ENCODE peak calls at places on chromosomes 1 and 21, in five cellular contexts. X, I, P, W and N are unnamed samples.

GRCh38 chr1:43206721-43207228 is 34.6 kb downstream of the CFAP57 start:
- DNase-seq in X (peak), I (peak), P (no peak), W (no peak), N (no peak)

GRCh38 chr1:161117681-161118581 is at the start of the genes NIT1 and PFDN2:
- DNase-seq in X (peak), I (no peak), P (peak), W (peak), N (peak)

GRCh38 chr1:56061824-56062223 is 517.5 kb downstream of the PLPP3 start:
- DNase-seq in X (no peak), I (no peak), P (peak), W (no peak), N (no peak)

GRCh38 chr1:100265562-100265930 is 470 bp upstream of the RTCA start:
- DNase-seq in X (peak), I (no peak), P (no peak), W (no peak), N (no peak)

GRCh38 chr1:87905651-87906050 is 577.0 kb downstream of the LMO4 start:
- DNase-seq in X (no peak), I (no peak), P (no peak), W (no peak), N (no peak)

GRCh38 chr1:34825455-34826081 is 32.8 kb downstream of the GJA4 start:
- DNase-seq in X (no peak), I (no peak), P (no peak), W (no peak), N (no peak)

GRCh38 chr1:230915079-230915478 is 46.8 kb upstream of the C1orf198 start:
- DNase-seq in X (no peak), I (no peak), P (no peak), W (no peak), N (no peak)

GRCh38 chr1:147496571-147496970 is 44.7 kb upstream of the BCL9 start:
- DNase-seq in X (peak), I (no peak), P (peak), W (peak), N (no peak)

GRCh38 chr1:110190282-110190929 is 19.7 kb upstream of the KCNC4 start:
- DNase-seq in X (no peak), I (no peak), P (no peak), W (peak), N (no peak)

GRCh38 chr1:154349121-154349520 is 23.8 kb downstream of the ATP8B2 start:
- DNase-seq in X (no peak), I (no peak), P (no peak), W (no peak), N (no peak)

GRCh38 chr1:197663178-197663953 is 111.9 kb downstream of the DENND1B start:
- DNase-seq in X (peak), I (no peak), P (no peak), W (no peak), N (no peak)

GRCh38 chr1:180672505-180672904 is 40.7 kb downstream of the XPR1 start:
- DNase-seq in X (no peak), I (no peak), P (no peak), W (no peak), N (no peak)

GRCh38 chr1:22844621-22845020 is 128.0 kb downstream of the LACTBL1 start:
- DNase-seq in X (no peak), I (no peak), P (no peak), W (no peak), N (no peak)

GRCh38 chr1:160103658-160104519 is 5.5 kb upstream of the IGSF8 start:
- DNase-seq in X (no peak), I (no peak), P (no peak), W (no peak), N (no peak)

GRCh38 chr1:16007671-16008341 is 3.8 kb downstream of the SRARP start:
- DNase-seq in X (no peak), I (no peak), P (no peak), W (no peak), N (no peak)

GRCh38 chr1:112393634-112393976 is 2.4 kb upstream of the CTTNBP2NL start:
- DNase-seq in X (peak), I (no peak), P (no peak), W (no peak), N (no peak)

GRCh38 chr1:100296140-100296539 is 30.1 kb downstream of the RTCA start:
- DNase-seq in X (no peak), I (no peak), P (no peak), W (no peak), N (no peak)

GRCh38 chr1:20255666-20256065 is 35.0 kb upstream of the VWA5B1 start:
- DNase-seq in X (peak), I (peak), P (peak), W (peak), N (no peak)

GRCh38 chr1:151994956-151995355 is 1.3 kb upstream of the S100A10 start:
- DNase-seq in X (peak), I (peak), P (no peak), W (no peak), N (no peak)

GRCh38 chr1:217363319-217363718 is 267.6 kb downstream of the GPATCH2 start:
- DNase-seq in X (no peak), I (no peak), P (no peak), W (no peak), N (no peak)

GRCh38 chr1:65066379-65066765 is 81.6 kb upstream of the AK4 start:
- DNase-seq in X (peak), I (no peak), P (no peak), W (no peak), N (no peak)

GRCh38 chr1:64861611-64862010 is 104.7 kb downstream of the JAK1 start:
- DNase-seq in X (peak), I (no peak), P (peak), W (peak), N (no peak)

GRCh38 chr1:212213754-212214153 is 71.5 kb upstream of the PPP2R5A start:
- DNase-seq in X (peak), I (no peak), P (no peak), W (no peak), N (no peak)

GRCh38 chr1:205144751-205145150 is 23.0 kb upstream of the RBBP5 start:
- DNase-seq in X (peak), I (peak), P (no peak), W (no peak), N (no peak)

GRCh38 chr1:109687641-109688499 is at the start of gene GSTM1:
- DNase-seq in X (peak), I (peak), P (no peak), W (no peak), N (peak)

GRCh38 chr1:167943541-167943940 is 6.7 kb upstream of the MPC2 start:
- DNase-seq in X (peak), I (no peak), P (no peak), W (no peak), N (no peak)

GRCh38 chr1:220788146-220788545 is 1.4 kb downstream of the MTARC1 start:
- DNase-seq in X (no peak), I (no peak), P (no peak), W (no peak), N (no peak)

DNA sequence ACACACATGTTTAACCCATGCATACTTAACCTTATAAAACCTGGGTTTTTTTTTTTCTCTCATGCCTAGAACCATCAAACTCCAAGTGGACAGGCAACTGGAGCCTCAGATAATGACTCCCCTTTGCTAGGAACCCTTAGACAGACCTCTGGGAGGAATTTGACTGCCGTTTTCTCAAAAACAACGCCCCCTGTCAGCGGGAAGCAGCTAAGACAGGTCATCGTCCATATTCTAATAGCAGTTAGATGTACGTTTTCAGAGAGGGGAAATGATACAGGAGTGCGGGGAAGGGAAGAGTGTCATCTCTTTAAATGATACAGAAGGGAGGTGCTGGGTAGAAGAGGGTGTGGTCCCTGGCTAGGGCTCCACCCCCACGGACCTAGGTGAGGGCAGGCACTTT is 34.7 kb downstream of the LRRC3 start:
- DNase-seq in X (no peak), I (no peak), P (no peak), W (no peak), N (no peak)
- TF ChIP-seq CTCF in X (peak), I (peak), P (no peak), W (peak), N (no peak)

GRCh38 chr1:27405074-27405473 is 12.7 kb downstream of the GPR3 start:
- DNase-seq in X (peak), I (peak), P (no peak), W (no peak), N (no peak)

GRCh38 chr1:27403931-27404330 is 11.5 kb downstream of the GPR3 start:
- DNase-seq in X (no peak), I (no peak), P (no peak), W (no peak), N (no peak)

GRCh38 chr1:27402349-27402754 is 9.9 kb downstream of the GPR3 start:
- DNase-seq in X (peak), I (peak), P (peak), W (no peak), N (no peak)

GRCh38 chr1:27400963-27401341 is 8.5 kb downstream of the GPR3 start:
- DNase-seq in X (no peak), I (no peak), P (no peak), W (no peak), N (no peak)

DNA sequence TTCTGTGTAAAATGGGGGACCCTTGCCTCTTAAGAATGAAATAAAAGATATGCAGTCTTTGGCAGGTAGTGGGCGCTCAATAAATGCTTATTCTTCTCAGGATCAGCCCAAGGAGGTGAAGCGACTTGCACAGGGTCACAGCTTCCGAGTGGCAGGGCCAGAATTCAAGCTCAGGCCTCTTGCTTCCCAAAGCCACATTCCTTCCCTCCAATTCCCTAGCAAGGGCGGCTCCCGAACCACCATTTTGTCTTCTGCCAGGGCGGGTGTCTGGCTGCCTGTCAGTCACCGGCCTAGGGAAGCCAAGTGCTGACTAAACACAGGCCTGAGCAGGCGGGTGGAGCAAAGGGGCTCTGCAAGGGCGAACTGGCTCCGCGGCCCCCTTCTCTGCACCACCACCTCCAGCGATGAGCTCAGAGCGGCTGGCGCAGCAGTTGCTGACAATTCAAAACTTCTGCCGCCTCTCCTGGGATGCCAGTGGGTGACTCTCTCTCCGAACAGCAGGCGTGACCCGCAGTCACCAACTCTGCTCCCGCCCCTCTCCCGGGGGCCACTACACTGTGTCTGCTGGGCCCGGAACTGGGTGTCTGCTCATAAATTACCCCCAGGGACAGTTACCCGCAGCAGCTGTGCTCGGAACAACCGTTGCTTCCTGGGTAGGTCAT is 10.8 kb downstream of the GPR3 start:
- DNase-seq in X (peak), I (no peak), P (no peak), W (peak), N (peak)
- TF ChIP-seq CTCF in X (peak), I (no peak), P (peak), W (peak), N (peak)

GRCh38 chr1:52662645-52663313 is 29.8 kb downstream of the SHISAL2A start:
- DNase-seq in X (peak), I (peak), P (no peak), W (peak), N (no peak)
- TF ChIP-seq CTCF in X (no peak), I (no peak), P (no peak), W (peak), N (no peak)

GRCh38 chr1:39609618-39610331 is 29.7 kb downstream of the HEYL start:
- DNase-seq in X (no peak), I (no peak), P (peak), W (peak), N (peak)
- TF ChIP-seq CTCF in X (peak), I (peak), P (peak), W (peak), N (peak)

DNA sequence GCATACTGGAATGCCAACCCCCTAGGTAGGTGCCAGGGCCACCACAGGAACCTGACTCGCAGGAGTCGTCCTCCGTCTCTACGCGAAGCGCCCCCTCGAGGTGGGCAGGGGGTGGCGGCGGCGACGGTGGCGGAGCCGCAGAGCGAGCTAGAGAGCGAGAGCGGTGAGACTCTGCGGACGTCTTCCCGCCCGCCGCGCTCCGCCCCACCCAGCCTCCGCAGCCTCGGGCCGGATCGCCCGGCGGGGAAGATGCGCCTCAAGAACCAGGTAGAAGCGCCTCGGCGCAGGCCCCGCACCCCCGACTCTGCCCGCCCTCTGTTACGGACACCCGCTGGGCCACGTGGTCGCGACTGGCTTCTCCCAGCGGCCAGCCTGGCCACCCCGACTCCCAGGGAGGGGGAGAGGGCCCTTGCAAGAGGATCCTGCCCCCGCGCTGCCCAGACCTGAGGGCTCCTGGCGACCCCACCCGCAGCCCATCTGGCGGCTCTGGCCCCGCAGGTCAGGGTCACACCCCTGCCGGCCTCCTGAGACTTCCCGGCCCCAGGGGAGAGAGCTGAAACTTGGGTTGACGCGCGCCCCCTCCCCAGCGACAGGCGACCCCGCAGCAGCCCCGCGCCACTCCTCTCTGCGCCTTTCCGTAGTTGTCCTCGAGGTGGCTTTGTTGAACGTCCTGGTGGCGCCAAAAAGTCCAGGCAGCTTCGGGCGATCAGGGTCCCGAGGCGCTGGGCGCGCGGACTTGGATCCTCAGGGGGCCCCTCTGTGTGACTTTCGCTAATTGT is 24.4 kb upstream of the AGBL4 start:
- DNase-seq in X (no peak), I (no peak), P (no peak), W (peak), N (no peak)
- TF ChIP-seq CTCF in X (no peak), I (no peak), P (no peak), W (peak), N (no peak)

DNA sequence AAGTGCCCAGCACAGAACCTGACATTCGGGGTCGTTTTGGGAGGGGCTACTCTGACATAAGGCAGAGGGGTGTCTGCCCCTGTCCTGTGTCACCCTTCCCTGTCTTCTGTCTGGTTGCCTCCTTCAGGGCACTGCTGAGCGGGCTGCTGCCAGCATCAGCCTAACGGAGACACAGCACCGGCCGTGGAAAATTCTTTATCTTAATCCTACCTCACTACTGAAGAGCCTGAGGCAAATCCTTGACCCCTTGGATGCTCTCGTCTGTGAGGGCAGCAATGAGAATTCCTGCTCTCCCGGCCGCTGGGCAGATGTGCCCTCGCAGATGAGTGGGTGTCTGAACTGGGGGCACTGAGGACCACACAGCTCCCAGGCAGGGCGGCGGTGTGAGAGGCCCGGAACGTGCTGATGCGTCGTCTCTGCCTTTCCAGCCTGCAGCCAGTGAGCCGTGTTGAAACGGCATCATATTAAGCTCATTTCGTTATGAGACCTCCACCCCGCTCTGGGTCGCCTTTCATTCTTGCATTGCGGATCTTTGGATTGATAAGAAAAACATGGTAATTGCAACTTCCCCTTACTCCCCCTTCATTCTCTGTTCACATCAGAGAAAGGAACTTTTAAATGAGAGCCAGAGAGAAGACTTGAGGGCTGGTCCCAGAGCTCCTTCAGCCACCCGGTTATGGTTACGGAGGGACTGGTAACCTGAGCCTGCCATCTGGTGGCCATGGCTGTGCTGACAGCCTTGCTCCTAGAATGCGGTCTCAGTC is 271.3 kb downstream of the TRABD2B start:
- DNase-seq in X (peak), I (peak), P (peak), W (peak), N (peak)
- TF ChIP-seq CTCF in X (peak), I (peak), P (peak), W (peak), N (peak)

GRCh38 chr1:224051086-224051406 is 62.9 kb upstream of the FBXO28 start:
- DNase-seq in X (no peak), I (no peak), P (no peak), W (no peak), N (no peak)
- TF ChIP-seq CTCF in X (no peak), I (no peak), P (no peak), W (no peak), N (no peak)

GRCh38 chr1:25523512-25523911 is 19.9 kb upstream of the LDLRAP1 start:
- DNase-seq in X (peak), I (no peak), P (peak), W (no peak), N (no peak)
- TF ChIP-seq CTCF in X (peak), I (peak), P (peak), W (no peak), N (peak)

DNA sequence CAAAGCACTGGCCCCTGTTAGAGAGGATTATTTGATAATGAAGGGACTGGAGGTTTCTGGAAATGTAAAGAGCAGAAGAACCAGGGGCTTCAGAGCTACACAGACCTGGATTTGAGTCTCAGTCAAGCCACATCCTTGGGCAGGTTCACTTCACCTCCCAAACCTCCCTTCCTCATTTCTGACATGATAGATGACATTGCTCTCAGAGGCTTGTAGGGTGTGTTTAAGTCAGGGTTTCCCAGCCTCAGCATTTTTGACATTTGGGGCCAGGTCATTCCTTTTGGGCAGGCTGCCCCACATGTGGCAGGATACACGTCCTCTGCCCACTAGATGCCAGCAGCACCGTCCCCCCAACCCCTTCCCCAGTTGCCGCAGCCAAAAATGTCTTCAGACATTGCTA is 474.6 kb downstream of the MATN1 start:
- DNase-seq in X (no peak), I (no peak), P (no peak), W (no peak), N (no peak)
- TF ChIP-seq CTCF in X (no peak), I (no peak), P (no peak), W (no peak), N (no peak)